ENCODE peak calls at places on chromosomes 16 and 17, in four cellular contexts. X is C1 segment of cervical spinal cord, C is lower lobe of right lung, S is adipocyte. L is an unnamed sample.

GRCh38 chr17:74864866-74865395 is 5.2 kb upstream of the GRIN2C start:
- DNase-seq in X (peak; percentile 81), C (peak; percentile 78), S (peak; percentile 86), L (peak; percentile 46)

GRCh38 chr16:17527538-17527937 is 56.8 kb upstream of the XYLT1 start:
- DNase-seq in X (no peak), C (no peak), S (no peak), L (no peak)

GRCh38 chr16:85162478-85163277 is 50.4 kb upstream of the CIBAR2 start:
- DNase-seq in X (no peak), C (no peak), S (peak; percentile 94), L (no peak)

GRCh38 chr17:76541739-76542450 is 2.1 kb downstream of the PRCD start:
- DNase-seq in X (peak; percentile 88), C (no peak), S (no peak), L (no peak)

GRCh38 chr16:10521681-10522274 is 58.6 kb downstream of the EMP2 start:
- DNase-seq in X (peak; percentile 27), C (no peak), S (peak; percentile 76), L (peak; percentile 7)

GRCh38 chr17:68368387-68368786 is 77.1 kb downstream of the ARSG start:
- DNase-seq in X (no peak), C (no peak), S (no peak), L (no peak)

GRCh38 chr17:50608700-50609375 is 25.8 kb upstream of the ABCC3 start:
- DNase-seq in X (no peak), C (no peak), S (no peak), L (no peak)

GRCh38 chr17:14311186-14311705 is 10.4 kb downstream of the HS3ST3B1 start:
- DNase-seq in X (no peak), C (no peak), S (no peak), L (no peak)

GRCh38 chr17:74639704-74640142 is 16.2 kb upstream of the CD300E start:
- DNase-seq in X (no peak), C (peak; percentile 51), S (no peak), L (no peak)

GRCh38 chr16:83187404-83187803 is 560.6 kb downstream of the CDH13 start:
- DNase-seq in X (no peak), C (no peak), S (peak; percentile 65), L (no peak)

GRCh38 chr17:43015579-43015978 is 6.6 kb downstream of the VAT1 start:
- DNase-seq in X (no peak), C (peak; percentile 62), S (no peak), L (no peak)

GRCh38 chr17:1165836-1166235 is 13.9 kb downstream of the ABR start:
- DNase-seq in X (no peak), C (no peak), S (no peak), L (no peak)

GRCh38 chr17:39485555-39485954 is 24.3 kb downstream of the CDK12 start:
- DNase-seq in X (no peak), C (no peak), S (peak; percentile 91), L (no peak)

GRCh38 chr17:47987240-47987835 is 16.4 kb downstream of the CDK5RAP3 start:
- DNase-seq in X (no peak), C (no peak), S (peak; percentile 49), L (no peak)

GRCh38 chr16:35011-35775 is 18.2 kb downstream of the POLR3K start:
- DNase-seq in X (no peak), C (peak; percentile 63), S (no peak), L (no peak)

GRCh38 chr17:37050905-37051304 is 102.2 kb downstream of the AATF start:
- DNase-seq in X (no peak), C (no peak), S (no peak), L (no peak)

L was measured in CD8-positive, alpha-beta T cell.